ENCODE peak calls at places on chromosomes 1 and 21, in nine cellular contexts. H, V, B, E, Z, I, U, G and M are unnamed samples.
A peak's percentile ranks its signal among the peaks of the same experiment; 100 is the strongest.

GRCh38 chr1:206770531-206771352 is at the start of gene IL19:
- DNase-seq in H (no peak), V (no peak), B (no peak), E (no peak), Z (no peak), I (no peak), U (peak; percentile 23), G (no peak), M (no peak)

GRCh38 chr1:3504823-3505155 is 50.3 kb downstream of the ARHGEF16 start:
- DNase-seq in H (peak; percentile 81), V (no peak), B (no peak), E (no peak), Z (no peak), I (no peak), U (no peak), G (no peak), M (no peak)

GRCh38 chr1:22772054-22772453 is 61.4 kb downstream of the EPHB2 start:
- DNase-seq in H (peak; percentile 83), V (no peak), B (no peak), E (no peak), Z (no peak), I (no peak), U (no peak), G (no peak), M (no peak)

GRCh38 chr1:6904476-6905170 is 119.4 kb downstream of the CAMTA1 start:
- DNase-seq in H (no peak), V (no peak), B (no peak), E (no peak), Z (no peak), I (no peak), U (no peak), G (no peak), M (no peak)

GRCh38 chr1:71787699-71788098 is 494.6 kb downstream of the NEGR1 start:
- DNase-seq in H (no peak), V (no peak), B (no peak), E (no peak), Z (no peak), I (no peak), U (no peak), G (no peak), M (no peak)

GRCh38 chr1:84742653-84743052 is 52.4 kb upstream of the SSX2IP start:
- DNase-seq in H (no peak), V (no peak), B (no peak), E (no peak), Z (no peak), I (no peak), U (no peak), G (no peak), M (no peak)

GRCh38 chr21:37350472-37350871 is 16.1 kb upstream of the DYRK1A start:
- DNase-seq in H (no peak), V (no peak), B (no peak), E (no peak), Z (no peak), I (no peak), U (no peak), G (no peak), M (no peak)

GRCh38 chr1:10901091-10901893 is 104.8 kb upstream of the CASZ1 start:
- DNase-seq in H (no peak), V (no peak), B (no peak), E (no peak), Z (peak; percentile 82), I (no peak), U (no peak), G (no peak), M (peak; percentile 67)

GRCh38 chr1:68459796-68460195 is 10.0 kb upstream of the RPE65 start:
- DNase-seq in H (no peak), V (no peak), B (no peak), E (no peak), Z (no peak), I (no peak), U (no peak), G (no peak), M (peak; percentile 21)

GRCh38 chr1:64624859-64625258 is 120.0 kb upstream of the RAVER2 start:
- DNase-seq in H (no peak), V (no peak), B (no peak), E (no peak), Z (no peak), I (no peak), U (no peak), G (no peak), M (no peak)

GRCh38 chr1:162251102-162251501 is 125.6 kb downstream of the SPATA46 start:
- DNase-seq in H (no peak), V (no peak), B (no peak), E (no peak), Z (no peak), I (no peak), U (peak; percentile 85), G (no peak), M (no peak)

GRCh38 chr21:33109574-33110339 is 39.8 kb downstream of the OLIG1 start:
- DNase-seq in H (no peak), V (no peak), B (no peak), E (no peak), Z (no peak), I (no peak), U (peak; percentile 34), G (no peak), M (peak; percentile 25)

GRCh38 chr1:161227196-161227871 is 1.5 kb downstream of the TOMM40L start:
- DNase-seq in H (peak; percentile 88), V (peak; percentile 72), B (peak; percentile 83), E (peak; percentile 87), Z (peak; percentile 69), I (peak; percentile 95), U (peak; percentile 77), G (peak; percentile 72), M (peak; percentile 67)

GRCh38 chr1:185401019-185401418 is 84.0 kb upstream of the IVNS1ABP start:
- DNase-seq in H (no peak), V (no peak), B (no peak), E (no peak), Z (no peak), I (no peak), U (peak; percentile 98), G (peak; percentile 56), M (peak; percentile 75)

GRCh38 chr1:99600782-99601181 is 45.1 kb upstream of the PALMD start:
- DNase-seq in H (no peak), V (no peak), B (no peak), E (no peak), Z (no peak), I (no peak), U (no peak), G (peak; percentile 16), M (no peak)

GRCh38 chr21:42645211-42646075 is 8.0 kb upstream of the PDE9A start:
- DNase-seq in H (no peak), V (no peak), B (no peak), E (no peak), Z (no peak), I (no peak), U (no peak), G (no peak), M (no peak)

DNA sequence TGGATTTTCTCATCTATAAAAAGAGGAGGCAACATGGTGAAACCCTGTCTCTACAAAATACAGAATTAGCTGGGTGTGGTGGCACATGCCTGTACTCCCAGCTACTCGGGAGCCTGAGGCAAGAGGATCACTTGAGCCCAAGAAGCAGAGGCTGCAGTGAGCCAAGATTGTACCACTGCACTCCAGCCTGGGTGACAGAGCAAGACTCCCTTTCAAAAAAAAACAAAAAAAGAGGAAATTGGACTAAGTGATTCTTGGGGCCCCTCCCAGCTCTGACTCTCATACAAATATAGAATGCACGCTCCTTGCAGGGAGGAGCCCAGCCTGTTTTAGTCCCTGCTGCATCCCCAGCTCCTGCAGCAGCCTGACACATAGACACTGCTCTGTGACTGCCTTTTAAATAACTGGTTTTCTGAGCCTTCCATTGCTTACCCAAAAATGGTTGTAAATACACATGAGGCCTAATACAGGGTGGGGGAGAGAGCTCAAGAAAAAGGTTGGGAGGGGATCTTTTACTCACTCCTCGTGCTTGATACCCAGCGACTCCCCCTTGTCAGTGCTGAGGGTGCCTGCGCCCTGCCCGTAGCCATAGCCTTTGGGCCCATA is 17.2 kb downstream of the CSRP1 start:
- DNase-seq in H (no peak), V (no peak), B (no peak), E (no peak), Z (no peak), I (peak; percentile 51), U (no peak), G (no peak), M (no peak)
- H3K27ac ChIP-seq in H (peak overlapping the region; percentile 93), V (peak overlapping the region; percentile 98), B (peak overlapping the region; percentile 38), E (peak overlapping the region; percentile 47), Z (peak overlapping the region; percentile 78), I (no peak overlapping the region), U (no peak overlapping the region), G (peak overlapping the region; percentile 90), M (peak overlapping the region; percentile 93)

GRCh38 chr1:245337829-245338484 is 183.2 kb downstream of the KIF26B start:
- DNase-seq in H (no peak), V (no peak), B (no peak), E (no peak), Z (no peak), I (no peak), U (peak; percentile 81), G (no peak), M (no peak)

GRCh38 chr1:245336149-245336983 is 181.6 kb downstream of the KIF26B start:
- DNase-seq in H (no peak), V (no peak), B (no peak), E (no peak), Z (peak; percentile 7), I (no peak), U (peak; percentile 68), G (no peak), M (peak; percentile 51)

GRCh38 chr1:245341738-245342137 is 187.0 kb downstream of the KIF26B start:
- DNase-seq in H (no peak), V (no peak), B (no peak), E (no peak), Z (no peak), I (no peak), U (no peak), G (no peak), M (no peak)

GRCh38 chr1:245334827-245335490 is 180.2 kb downstream of the KIF26B start:
- DNase-seq in H (no peak), V (no peak), B (no peak), E (no peak), Z (no peak), I (no peak), U (no peak), G (no peak), M (no peak)

GRCh38 chr1:245338485-245338877 is 183.7 kb downstream of the KIF26B start:
- DNase-seq in H (no peak), V (no peak), B (no peak), E (no peak), Z (no peak), I (no peak), U (no peak), G (no peak), M (no peak)
- H3K27ac ChIP-seq in H (no peak overlapping the region), V (no peak overlapping the region), B (no peak overlapping the region), E (no peak overlapping the region), Z (no peak overlapping the region), I (no peak overlapping the region), U (no peak overlapping the region), G (no peak overlapping the region), M (no peak overlapping the region)

GRCh38 chr1:94191216-94191615 is 46.2 kb downstream of the ARHGAP29 start:
- DNase-seq in H (no peak), V (no peak), B (no peak), E (no peak), Z (no peak), I (no peak), U (no peak), G (no peak), M (no peak)
- H3K27ac ChIP-seq in H (no peak overlapping the region), V (no peak overlapping the region), B (no peak overlapping the region), E (no peak overlapping the region), Z (peak overlapping the region; percentile 40), I (no peak overlapping the region), U (no peak overlapping the region), G (no peak overlapping the region), M (no peak overlapping the region)

GRCh38 chr1:24443241-24443656 is 27.6 kb downstream of the NIPAL3 start:
- DNase-seq in H (no peak), V (no peak), B (no peak), E (no peak), Z (no peak), I (no peak), U (peak; percentile 33), G (no peak), M (no peak)
- H3K27ac ChIP-seq in H (no peak overlapping the region), V (no peak overlapping the region), B (no peak overlapping the region), E (no peak overlapping the region), Z (no peak overlapping the region), I (no peak overlapping the region), U (no peak overlapping the region), G (no peak overlapping the region), M (no peak overlapping the region)